ENCODE peak calls at places on chromosomes 3 and 15, in eight cellular contexts. Z, T, D, K, O, U, P and G are unnamed samples.

GRCh38 chr3:194369522-194370279 is at the start of gene LRRC15:
- DNase-seq in Z (no peak), T (no peak), D (peak), K (no peak), O (peak), U (no peak), P (peak), G (no peak)

GRCh38 chr15:22866066-22866465 is 27.6 kb downstream of the NIPA2 start:
- DNase-seq in Z (no peak), T (no peak), D (no peak), K (no peak), O (peak), U (no peak), P (no peak), G (no peak)

GRCh38 chr3:153051427-153052095 is 110.5 kb upstream of the RAP2B start:
- DNase-seq in Z (no peak), T (no peak), D (peak), K (no peak), O (peak), U (no peak), P (no peak), G (no peak)

GRCh38 chr15:83365370-83365938 is 81.0 kb upstream of the BNC1 start:
- DNase-seq in Z (peak), T (peak), D (no peak), K (peak), O (peak), U (no peak), P (peak), G (no peak)

GRCh38 chr3:46711305-46711704 is 6.4 kb downstream of the PRSS50 start:
- DNase-seq in Z (no peak), T (peak), D (no peak), K (no peak), O (no peak), U (no peak), P (no peak), G (no peak)

GRCh38 chr3:149706905-149707304 is 45.4 kb downstream of the COMMD2 start:
- DNase-seq in Z (no peak), T (no peak), D (no peak), K (no peak), O (no peak), U (no peak), P (no peak), G (no peak)

GRCh38 chr3:46717447-46718231 is at the start of gene PRSS50:
- DNase-seq in Z (no peak), T (no peak), D (peak), K (no peak), O (no peak), U (peak), P (peak), G (no peak)

GRCh38 chr3:54014067-54014466 is 108.3 kb upstream of the CACNA2D3 start:
- DNase-seq in Z (no peak), T (no peak), D (no peak), K (no peak), O (no peak), U (no peak), P (no peak), G (no peak)

GRCh38 chr15:95664435-95664834 is 666.1 kb upstream of the NR2F2 start:
- DNase-seq in Z (no peak), T (no peak), D (no peak), K (no peak), O (no peak), U (no peak), P (no peak), G (no peak)

GRCh38 chr3:177213806-177214528 is 16.7 kb upstream of the TBL1XR1 start:
- DNase-seq in Z (no peak), T (no peak), D (peak), K (no peak), O (no peak), U (no peak), P (no peak), G (no peak)

GRCh38 chr15:33032053-33032452 is 162.5 kb downstream of the FMN1 start:
- DNase-seq in Z (no peak), T (no peak), D (no peak), K (no peak), O (no peak), U (no peak), P (no peak), G (no peak)

GRCh38 chr3:120145498-120146285 is 51.4 kb upstream of the GSK3B start:
- DNase-seq in Z (peak), T (no peak), D (no peak), K (no peak), O (peak), U (no peak), P (no peak), G (no peak)

GRCh38 chr15:45402955-45403892 is 24.9 kb upstream of the GATM start:
- DNase-seq in Z (no peak), T (peak), D (peak), K (peak), O (peak), U (no peak), P (peak), G (peak)

GRCh38 chr3:71061037-71061436 is 522.5 kb downstream of the FOXP1 start:
- DNase-seq in Z (no peak), T (no peak), D (no peak), K (no peak), O (no peak), U (no peak), P (no peak), G (no peak)

GRCh38 chr3:191441687-191442086 is 19.3 kb upstream of the PYDC2 start:
- DNase-seq in Z (no peak), T (no peak), D (no peak), K (no peak), O (no peak), U (no peak), P (no peak), G (no peak)

GRCh38 chr3:101229681-101230080 is 90.7 kb downstream of the IMPG2 start:
- DNase-seq in Z (no peak), T (no peak), D (no peak), K (no peak), O (peak), U (no peak), P (no peak), G (no peak)

GRCh38 chr3:151837057-151837456 is 23.1 kb downstream of the AADAC start:
- DNase-seq in Z (peak), T (no peak), D (no peak), K (no peak), O (peak), U (no peak), P (peak), G (no peak)

GRCh38 chr3:194073926-194074325 is 62.0 kb upstream of the HES1 start:
- DNase-seq in Z (no peak), T (no peak), D (no peak), K (no peak), O (no peak), U (no peak), P (no peak), G (no peak)

GRCh38 chr3:58530354-58530865 is 6.6 kb downstream of the ACOX2 start:
- DNase-seq in Z (no peak), T (no peak), D (no peak), K (no peak), O (no peak), U (no peak), P (no peak), G (no peak)

GRCh38 chr3:58531956-58532355 is 5.0 kb downstream of the ACOX2 start:
- DNase-seq in Z (no peak), T (no peak), D (no peak), K (no peak), O (no peak), U (no peak), P (no peak), G (no peak)

GRCh38 chr3:58532794-58533220 is 4.2 kb downstream of the ACOX2 start:
- DNase-seq in Z (peak), T (peak), D (peak), K (peak), O (peak), U (peak), P (peak), G (peak)

GRCh38 chr3:58529516-58530353 is 7.3 kb downstream of the ACOX2 start:
- DNase-seq in Z (no peak), T (no peak), D (no peak), K (no peak), O (peak), U (no peak), P (peak), G (no peak)

DNA sequence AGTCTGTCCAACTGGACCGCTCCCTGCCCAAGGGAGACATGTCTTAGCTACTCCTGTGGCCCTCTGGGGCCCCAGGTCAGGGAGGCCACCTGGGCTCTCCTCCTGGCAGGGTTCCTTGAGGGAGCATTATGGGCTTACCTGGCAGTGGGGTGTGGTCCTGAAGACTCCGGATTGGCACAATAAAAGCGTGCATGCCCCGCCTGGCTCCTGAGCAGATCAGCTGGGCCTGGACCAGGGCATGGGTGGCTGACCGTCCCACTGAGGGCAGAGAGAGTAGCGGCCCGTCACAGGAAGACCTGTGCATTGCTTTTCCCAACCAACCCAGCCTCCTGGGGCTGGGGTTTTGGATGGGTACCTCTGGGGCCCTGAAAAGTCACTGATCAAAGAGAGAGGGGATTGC is 5.4 kb downstream of the ACOX2 start:
- DNase-seq in Z (no peak), T (no peak), D (peak), K (no peak), O (no peak), U (no peak), P (no peak), G (no peak)
- TF ChIP-seq CTCF in Z (no peak), T (no peak), D (no peak), K (no peak), O (no peak), U (no peak), P (no peak), G (no peak)

DNA sequence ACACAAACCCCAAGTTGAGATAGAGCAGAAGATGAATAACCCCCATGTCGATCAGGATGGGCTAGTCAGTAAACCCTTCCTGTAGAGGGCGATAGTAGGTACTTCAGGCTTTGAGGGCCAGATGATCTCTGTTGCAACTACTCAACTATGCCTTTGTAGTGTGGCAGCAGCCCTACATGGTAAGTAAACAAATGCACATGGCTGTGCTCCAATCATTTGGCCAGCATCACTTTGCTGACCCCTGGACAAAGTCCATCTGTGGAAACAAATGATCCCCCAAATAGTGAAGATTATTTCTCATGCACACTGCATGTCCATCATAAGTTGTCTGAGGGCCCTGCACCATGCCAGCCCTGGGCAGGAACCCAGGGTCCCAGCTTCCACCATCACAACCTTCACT is 402.2 kb upstream of the PROK2 start:
- DNase-seq in Z (no peak), T (no peak), D (no peak), K (no peak), O (peak), U (no peak), P (peak), G (no peak)
- TF ChIP-seq CTCF in Z (no peak), T (peak), D (no peak), K (no peak), O (peak), U (no peak), P (peak), G (no peak)

DNA sequence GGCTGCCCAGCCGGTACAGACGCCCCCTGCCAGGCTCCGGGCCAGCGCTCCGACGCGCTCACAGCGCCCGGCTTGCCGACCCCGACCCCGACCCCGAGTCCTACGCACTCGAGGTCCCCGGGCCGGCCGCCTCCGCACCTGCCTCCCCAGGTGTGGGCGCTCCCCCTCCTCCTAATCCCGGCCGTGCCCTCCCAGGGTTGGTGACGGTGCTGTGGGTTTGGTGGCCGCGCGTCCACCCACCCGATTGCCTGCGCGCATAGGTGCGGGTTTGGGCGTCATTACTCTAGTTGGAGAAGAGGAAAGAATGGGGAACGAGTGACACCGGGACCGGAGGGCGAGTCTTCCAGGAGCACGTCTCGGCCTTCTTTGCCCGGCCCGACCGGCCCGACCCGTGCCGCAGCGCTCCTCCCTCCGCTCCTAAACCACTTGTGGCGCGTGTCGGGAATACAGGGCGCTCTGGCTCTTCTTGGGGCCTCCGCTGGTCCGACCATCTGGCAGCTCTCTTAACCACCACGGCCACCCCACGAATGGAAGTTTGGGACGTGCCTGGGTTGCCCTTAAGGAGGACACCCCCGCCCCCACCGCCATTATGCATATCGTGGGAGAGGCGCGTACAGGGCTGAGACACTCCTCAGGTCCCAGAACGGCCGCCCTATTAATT is 814 bp upstream of the THRB start:
- DNase-seq in Z (peak), T (peak), D (peak), K (peak), O (no peak), U (no peak), P (peak), G (no peak)
- TF ChIP-seq CTCF in Z (no peak), T (peak), D (no peak), K (no peak), O (no peak), U (no peak), P (peak), G (no peak)

GRCh38 chr15:40270246-40270995 is 12.4 kb downstream of the ANKRD63 start:
- DNase-seq in Z (no peak), T (no peak), D (no peak), K (no peak), O (no peak), U (no peak), P (no peak), G (no peak)

GRCh38 chr15:40271915-40272712 is 10.8 kb downstream of the ANKRD63 start:
- DNase-seq in Z (no peak), T (no peak), D (no peak), K (no peak), O (no peak), U (no peak), P (no peak), G (no peak)

GRCh38 chr15:40273428-40273827 is 9.4 kb downstream of the ANKRD63 start:
- DNase-seq in Z (no peak), T (no peak), D (no peak), K (no peak), O (no peak), U (no peak), P (no peak), G (no peak)

GRCh38 chr15:40274350-40275274 is 8.3 kb downstream of the ANKRD63 start:
- DNase-seq in Z (peak), T (peak), D (peak), K (peak), O (peak), U (peak), P (peak), G (peak)

DNA sequence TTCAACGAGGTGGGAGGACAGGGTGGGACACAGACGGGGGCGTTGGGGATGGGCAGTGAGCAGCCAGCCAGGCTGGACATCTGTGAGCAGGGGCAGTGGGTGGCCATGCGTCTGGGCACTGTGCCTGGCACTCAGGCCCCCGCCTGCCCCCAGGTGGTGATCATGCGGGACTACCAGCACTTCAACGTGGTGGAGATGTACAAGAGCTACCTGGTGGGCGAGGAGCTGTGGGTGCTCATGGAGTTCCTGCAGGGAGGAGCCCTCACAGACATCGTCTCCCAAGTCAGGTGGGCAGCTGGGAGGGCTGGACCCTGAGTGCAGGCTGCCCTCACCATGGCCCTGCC is 10.2 kb downstream of the ANKRD63 start:
- DNase-seq in Z (no peak), T (no peak), D (no peak), K (no peak), O (no peak), U (no peak), P (no peak), G (no peak)
- TF ChIP-seq CTCF in Z (no peak), T (no peak), D (no peak), K (no peak), O (peak), U (no peak), P (no peak), G (no peak)

GRCh38 chr15:78872155-78872971 is at the start of gene MORF4L1:
- DNase-seq in Z (peak), T (peak), D (peak), K (peak), O (peak), U (peak), P (peak), G (peak)

GRCh38 chr15:78875107-78875914 is 2.6 kb downstream of the MORF4L1 start:
- DNase-seq in Z (no peak), T (no peak), D (no peak), K (no peak), O (peak), U (no peak), P (no peak), G (no peak)

GRCh38 chr15:78868366-78868765 is 4.3 kb upstream of the MORF4L1 start:
- DNase-seq in Z (no peak), T (no peak), D (no peak), K (no peak), O (no peak), U (no peak), P (no peak), G (no peak)

GRCh38 chr15:78873796-78874761 is 1.4 kb downstream of the MORF4L1 start:
- DNase-seq in Z (no peak), T (no peak), D (peak), K (peak), O (peak), U (peak), P (peak), G (peak)

DNA sequence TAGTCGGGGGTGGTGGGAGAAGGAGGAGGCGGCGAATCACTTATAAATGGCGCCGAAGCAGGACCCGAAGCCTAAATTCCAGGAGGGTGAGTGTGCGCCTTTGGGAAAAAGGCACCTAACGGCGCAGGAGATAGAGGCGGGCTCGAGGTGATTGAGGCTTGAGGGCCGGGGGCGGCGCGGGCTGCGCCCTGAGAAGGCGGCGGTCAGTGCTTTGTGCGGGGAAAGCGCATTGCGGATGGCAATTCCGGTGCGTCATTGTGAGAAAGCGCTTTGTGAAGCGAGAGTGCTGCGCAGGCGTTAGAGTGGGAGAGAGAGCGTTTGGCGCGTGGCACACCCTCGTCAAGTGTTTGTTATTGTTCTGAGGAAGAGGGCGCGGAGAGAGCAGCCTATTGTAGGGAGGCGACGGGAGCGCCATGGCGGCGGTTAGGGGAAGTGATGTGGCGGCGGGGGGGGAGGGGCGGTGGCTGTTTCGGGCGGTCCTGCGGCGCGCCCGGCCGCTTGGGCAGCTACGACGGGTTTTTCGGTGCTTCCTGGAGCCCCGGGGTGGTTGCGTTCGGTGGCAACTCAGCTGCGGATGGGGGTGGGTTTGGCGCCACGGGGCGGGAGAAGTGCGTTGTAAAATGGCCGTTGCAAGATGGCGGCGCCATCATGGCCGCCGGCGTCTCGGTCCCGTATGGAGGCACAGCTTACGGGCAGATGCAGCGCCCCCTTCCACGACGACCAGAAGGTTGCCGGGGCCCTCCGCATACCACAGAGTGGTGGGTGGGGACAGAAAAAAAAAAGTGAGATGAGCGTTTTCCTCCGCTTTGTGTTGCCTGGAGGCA is 494 bp downstream of the MORF4L1 start:
- DNase-seq in Z (peak), T (peak), D (peak), K (peak), O (peak), U (peak), P (peak), G (peak)
- TF ChIP-seq CTCF in Z (no peak), T (peak), D (no peak), K (peak), O (peak), U (peak), P (peak), G (peak)

GRCh38 chr15:65945616-65946015 is 76.3 kb downstream of the RAB11A start:
- DNase-seq in Z (no peak), T (no peak), D (no peak), K (no peak), O (no peak), U (no peak), P (no peak), G (no peak)
- TF ChIP-seq CTCF in Z (no peak), T (no peak), D (no peak), K (no peak), O (no peak), U (no peak), P (peak), G (no peak)

GRCh38 chr3:11643212-11644087 is at the start of gene VGLL4:
- DNase-seq in Z (peak), T (peak), D (peak), K (peak), O (peak), U (peak), P (peak), G (peak)
- TF ChIP-seq CTCF in Z (no peak), T (peak), D (no peak), K (no peak), O (peak), U (no peak), P (no peak), G (no peak)

GRCh38 chr3:40782086-40782721 is 257.4 kb downstream of the ZNF621 start:
- DNase-seq in Z (no peak), T (no peak), D (no peak), K (no peak), O (peak), U (no peak), P (no peak), G (no peak)
- TF ChIP-seq CTCF in Z (no peak), T (no peak), D (no peak), K (no peak), O (peak), U (no peak), P (peak), G (no peak)